ENCODE peak calls at places on chromosome 3, in seven cellular contexts. K is dermis microvascular lymphatic vessel endothelial cell; R is stimulated activated naive CD8-positive, alpha-beta T cell treated with anti-CD3 and anti-CD28 coated beads, Interleukin-15, Interleukin-2, amounts not matched to agents 100 U/mL and 50 U/mL, for 24 hours; G is T follicular helper cell; P is tibial artery; N is foreskin fibroblast; W is HFFc6. M is an unnamed sample.

GRCh38 chr3:147113293-147114045 is 292.9 kb downstream of the ZIC4 start:
- DNase-seq in R (no peak), P (no peak), N (peak), W (peak), K (no peak), G (no peak), M (no peak)

GRCh38 chr3:48194446-48195071 is 6.3 kb upstream of the CDC25A start:
- DNase-seq in R (peak), W (peak), G (no peak), N (peak), K (no peak), P (no peak), M (peak)

GRCh38 chr3:148309390-148310035 is 388.2 kb upstream of the AGTR1 start:
- DNase-seq in P (no peak), G (no peak), R (peak), N (peak), W (peak), K (peak), M (peak)

GRCh38 chr3:8777201-8777977 is 8.0 kb upstream of the OXTR start:
- DNase-seq in N (no peak), P (no peak), G (no peak), W (no peak), K (no peak), R (no peak), M (no peak)

GRCh38 chr3:53730565-53730964 is 115.7 kb downstream of the CHDH start:
- DNase-seq in P (no peak), R (no peak), W (peak), K (no peak), G (no peak), N (no peak), M (no peak)

GRCh38 chr3:128447561-128448013 is 19.1 kb downstream of the DNAJB8 start:
- DNase-seq in G (no peak), P (no peak), N (no peak), W (no peak), R (peak), K (no peak), M (no peak)

GRCh38 chr3:8652323-8652987 is 7.9 kb upstream of the SSUH2 start:
- DNase-seq in N (no peak), P (no peak), K (no peak), W (no peak), R (no peak), G (no peak), M (no peak)

GRCh38 chr3:46719735-46720271 is 2.1 kb upstream of the PRSS50 start:
- DNase-seq in P (no peak), R (no peak), N (no peak), W (no peak), K (no peak), G (no peak), M (no peak)

GRCh38 chr3:182618085-182618732 is 175.1 kb upstream of the ATP11B start:
- DNase-seq in W (no peak), G (no peak), K (peak), N (no peak), R (no peak), P (no peak), M (no peak)

GRCh38 chr3:52325686-52326085 is 9.6 kb downstream of the DNAH1 start:
- DNase-seq in W (no peak), N (no peak), P (no peak), R (no peak), K (no peak), G (no peak), M (no peak)

GRCh38 chr3:46721009-46721408 is 3.3 kb upstream of the PRSS50 start:
- DNase-seq in W (no peak), N (no peak), K (no peak), R (no peak), P (no peak), G (no peak), M (no peak)

GRCh38 chr3:111761309-111761795 is 97.7 kb upstream of the PHLDB2 start:
- DNase-seq in N (peak), P (no peak), R (no peak), W (peak), K (no peak), G (no peak), M (no peak)

GRCh38 chr3:146308682-146309081 is 57.8 kb upstream of the PLSCR4 start:
- DNase-seq in P (no peak), K (peak), R (no peak), W (peak), N (peak), G (no peak), M (no peak)

GRCh38 chr3:120203016-120203415 is 82.0 kb downstream of the GPR156 start:
- DNase-seq in K (peak), N (peak), W (peak), G (no peak), R (no peak), P (no peak), M (no peak)

GRCh38 chr3:159787191-159787590 is 201.4 kb upstream of the IL12A start:
- DNase-seq in P (no peak), R (no peak), N (peak), G (no peak), K (peak), W (peak), M (no peak)

GRCh38 chr3:102205647-102206046 is 229.2 kb upstream of the ZPLD1 start:
- DNase-seq in G (no peak), N (no peak), W (no peak), R (no peak), P (no peak), K (no peak), M (no peak)

GRCh38 chr3:81033185-81033584 is 728.3 kb downstream of the GBE1 start:
- DNase-seq in G (no peak), N (no peak), W (no peak), R (no peak), P (no peak), K (no peak), M (no peak)

GRCh38 chr3:10169000-10169496 is 4.3 kb downstream of the IRAK2 start:
- DNase-seq in R (no peak), P (no peak), W (no peak), G (no peak), K (no peak), N (no peak), M (no peak)

GRCh38 chr3:10917176-10917575 is 75.4 kb upstream of the SLC6A1 start:
- DNase-seq in W (no peak), P (no peak), G (no peak), N (no peak), R (no peak), K (no peak), M (no peak)

GRCh38 chr3:134294302-134294925 is 43.8 kb upstream of the RYK start:
- DNase-seq in N (no peak), G (peak), P (no peak), K (no peak), W (no peak), R (peak), M (no peak)

GRCh38 chr3:131142580-131142979 is 115.9 kb downstream of the NEK11 start:
- DNase-seq in P (no peak), G (no peak), R (no peak), K (no peak), W (peak), N (no peak), M (no peak)

GRCh38 chr3:8589880-8590556 is 54.6 kb downstream of the SSUH2 start:
- DNase-seq in P (no peak), G (no peak), N (no peak), R (no peak), K (no peak), W (peak), M (no peak)

GRCh38 chr3:108485146-108485545 is 25.2 kb downstream of the MYH15 start:
- DNase-seq in G (no peak), K (no peak), R (no peak), P (no peak), W (no peak), N (no peak), M (peak)

GRCh38 chr3:183114779-183115178 is 15.5 kb upstream of the MCCC1 start:
- DNase-seq in P (no peak), W (no peak), R (no peak), K (no peak), N (no peak), G (no peak), M (no peak)

GRCh38 chr3:75321060-75321459 is 343.1 kb upstream of the FRG2C start:
- DNase-seq in P (no peak), W (no peak), K (no peak), G (no peak), R (no peak), N (no peak), M (no peak)

GRCh38 chr3:9649791-9650521 is 651 bp downstream of the MTMR14 start:
- DNase-seq in N (no peak), P (no peak), W (no peak), K (no peak), R (peak), G (no peak), M (no peak)

GRCh38 chr3:11914651-11915050 is 68.0 kb upstream of the TAMM41 start:
- DNase-seq in N (no peak), P (no peak), W (no peak), R (no peak), G (no peak), K (no peak), M (no peak)

GRCh38 chr3:13399603-13400002 is 20.5 kb downstream of the NUP210 start:
- DNase-seq in G (no peak), N (no peak), K (no peak), P (no peak), W (no peak), R (no peak), M (no peak)

GRCh38 chr3:129985113-129985512 is 10.6 kb downstream of the TRH start:
- DNase-seq in R (no peak), N (no peak), K (no peak), G (no peak), P (no peak), W (no peak), M (no peak)

GRCh38 chr3:84965141-84965540 is 6.4 kb downstream of the CADM2 start:
- DNase-seq in K (no peak), G (no peak), N (no peak), R (no peak), W (no peak), P (no peak), M (peak)

GRCh38 chr3:66991478-66991877 is 6.6 kb upstream of the KBTBD8 start:
- DNase-seq in N (peak), K (no peak), W (peak), P (no peak), G (no peak), R (no peak), M (no peak)

GRCh38 chr3:136750922-136751258 is 1.3 kb downstream of the STAG1 start:
- DNase-seq in P (no peak), K (no peak), R (no peak), G (no peak), W (peak), N (peak), M (no peak)

GRCh38 chr3:100032262-100032661 is 82.0 kb downstream of the FILIP1L start:
- DNase-seq in N (peak), P (no peak), G (no peak), K (no peak), W (peak), R (no peak), M (no peak)

GRCh38 chr3:13462125-13462629 is 17.9 kb upstream of the HDAC11 start:
- DNase-seq in G (no peak), R (no peak), N (no peak), W (no peak), K (no peak), P (no peak), M (no peak)

GRCh38 chr3:127531821-127532220 is 58.7 kb downstream of the TPRA1 start:
- DNase-seq in G (no peak), R (no peak), W (no peak), N (no peak), P (peak), K (no peak), M (no peak)

GRCh38 chr3:38651153-38651789 is 1.8 kb upstream of the SCN5A start:
- DNase-seq in R (peak), N (peak), W (peak), K (peak), G (peak), P (peak), M (peak)

GRCh38 chr3:187946031-187946691 is 200.9 kb upstream of the BCL6 start:
- DNase-seq in G (no peak), W (peak), K (no peak), R (no peak), P (no peak), N (peak), M (no peak)

GRCh38 chr3:127775398-127776109 is 46.8 kb downstream of the MGLL start:
- DNase-seq in K (no peak), P (peak), N (peak), G (no peak), W (peak), R (no peak), M (peak)

GRCh38 chr3:153026026-153026425 is 136.0 kb upstream of the RAP2B start:
- DNase-seq in P (no peak), G (no peak), R (no peak), N (peak), W (peak), K (peak), M (no peak)